ENCODE peak calls at places on chromosomes 1 and 21, in eight cellular contexts. One of them, this sample, is unnamed.

GRCh38 chr21:42564561-42564971 is 50.9 kb downstream of the SLC37A1 start:
- DNase-seq in GM23338: no peak
- DNase-seq in neural progenitor cell: no peak
- DNase-seq in OCI-LY7: no peak
- DNase-seq in SK-N-SH: no peak
- DNase-seq in PC-3: no peak
- DNase-seq in HCT116: no peak
- DNase-seq in MM.1S: no peak
- DNase-seq in this sample: no peak

GRCh38 chr1:206672011-206672688 is 12.6 kb upstream of the MAPKAPK2 start:
- DNase-seq in GM23338: no peak
- DNase-seq in HCT116: no peak
- DNase-seq in MM.1S: no peak
- DNase-seq in PC-3: no peak
- DNase-seq in OCI-LY7: no peak
- DNase-seq in neural progenitor cell: peak
- DNase-seq in SK-N-SH: no peak
- DNase-seq in this sample: peak

GRCh38 chr1:35243681-35244080 is 24.8 kb upstream of the ZMYM4 start:
- DNase-seq in HCT116: no peak
- DNase-seq in OCI-LY7: no peak
- DNase-seq in PC-3: peak
- DNase-seq in MM.1S: no peak
- DNase-seq in neural progenitor cell: no peak
- DNase-seq in SK-N-SH: no peak
- DNase-seq in GM23338: no peak
- DNase-seq in this sample: peak

GRCh38 chr1:160423966-160424365 is 23.6 kb downstream of the VANGL2 start:
- DNase-seq in HCT116: no peak
- DNase-seq in PC-3: no peak
- DNase-seq in MM.1S: no peak
- DNase-seq in GM23338: no peak
- DNase-seq in SK-N-SH: no peak
- DNase-seq in OCI-LY7: no peak
- DNase-seq in neural progenitor cell: no peak
- DNase-seq in this sample: no peak

GRCh38 chr1:3000671-3001470 is 20.4 kb upstream of the ACTRT2 start:
- DNase-seq in GM23338: no peak
- DNase-seq in neural progenitor cell: no peak
- DNase-seq in OCI-LY7: no peak
- DNase-seq in PC-3: no peak
- DNase-seq in MM.1S: no peak
- DNase-seq in SK-N-SH: no peak
- DNase-seq in HCT116: no peak
- DNase-seq in this sample: no peak

GRCh38 chr1:55623339-55623738 is 408.2 kb upstream of the USP24 start:
- DNase-seq in MM.1S: no peak
- DNase-seq in SK-N-SH: no peak
- DNase-seq in HCT116: no peak
- DNase-seq in neural progenitor cell: no peak
- DNase-seq in PC-3: no peak
- DNase-seq in OCI-LY7: no peak
- DNase-seq in GM23338: no peak
- DNase-seq in this sample: peak

GRCh38 chr1:48673725-48674124 is 103.0 kb downstream of the BEND5 start:
- DNase-seq in SK-N-SH: no peak
- DNase-seq in MM.1S: no peak
- DNase-seq in OCI-LY7: peak
- DNase-seq in neural progenitor cell: peak
- DNase-seq in PC-3: peak
- DNase-seq in GM23338: peak
- DNase-seq in HCT116: peak
- DNase-seq in this sample: peak

GRCh38 chr1:69157046-69157756 is 410.5 kb upstream of the LRRC7 start:
- DNase-seq in HCT116: no peak
- DNase-seq in SK-N-SH: no peak
- DNase-seq in PC-3: no peak
- DNase-seq in GM23338: peak
- DNase-seq in OCI-LY7: no peak
- DNase-seq in neural progenitor cell: no peak
- DNase-seq in MM.1S: no peak
- DNase-seq in this sample: no peak

GRCh38 chr1:59520194-59520593 is 223.3 kb downstream of the FGGY start:
- DNase-seq in OCI-LY7: no peak
- DNase-seq in GM23338: no peak
- DNase-seq in neural progenitor cell: no peak
- DNase-seq in PC-3: no peak
- DNase-seq in SK-N-SH: no peak
- DNase-seq in HCT116: no peak
- DNase-seq in MM.1S: no peak
- DNase-seq in this sample: no peak

GRCh38 chr1:14467112-14467511 is 131.4 kb upstream of the KAZN start:
- DNase-seq in MM.1S: no peak
- DNase-seq in PC-3: no peak
- DNase-seq in neural progenitor cell: no peak
- DNase-seq in SK-N-SH: no peak
- DNase-seq in OCI-LY7: no peak
- DNase-seq in GM23338: no peak
- DNase-seq in HCT116: no peak
- DNase-seq in this sample: no peak

GRCh38 chr1:164320780-164321683 is 238.0 kb upstream of the PBX1 start:
- DNase-seq in SK-N-SH: peak
- DNase-seq in MM.1S: no peak
- DNase-seq in GM23338: peak
- DNase-seq in neural progenitor cell: peak
- DNase-seq in PC-3: no peak
- DNase-seq in HCT116: no peak
- DNase-seq in OCI-LY7: no peak
- DNase-seq in this sample: peak

GRCh38 chr1:154419620-154420020 is 14.5 kb downstream of the IL6R start:
- DNase-seq in SK-N-SH: no peak
- DNase-seq in OCI-LY7: no peak
- DNase-seq in MM.1S: peak
- DNase-seq in neural progenitor cell: no peak
- DNase-seq in HCT116: no peak
- DNase-seq in PC-3: peak
- DNase-seq in GM23338: no peak
- DNase-seq in this sample: peak

DNA sequence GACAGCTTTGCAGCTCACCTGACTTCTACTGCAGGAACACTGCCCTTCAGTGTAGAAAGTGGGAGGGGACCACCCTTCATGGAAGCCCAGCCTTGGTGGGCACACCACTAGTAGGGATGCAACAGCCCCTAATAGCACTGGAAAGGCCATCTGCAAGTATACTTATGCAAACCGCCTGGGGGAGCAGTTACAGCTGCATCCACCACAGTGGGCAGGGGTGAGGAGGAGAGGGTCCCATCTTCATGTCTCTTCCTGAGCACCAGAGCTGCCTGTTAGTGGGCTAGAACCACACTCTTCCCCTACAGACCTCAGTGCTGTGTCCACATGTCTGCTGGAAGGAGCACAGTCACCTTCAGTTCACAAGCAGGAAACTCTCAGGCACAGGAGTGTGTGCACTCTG is 66.2 kb upstream of the LHX8 start:
- DNase-seq in SK-N-SH: no peak
- DNase-seq in PC-3: no peak
- DNase-seq in OCI-LY7: no peak
- DNase-seq in GM23338: peak
- DNase-seq in HCT116: no peak
- DNase-seq in MM.1S: no peak
- DNase-seq in neural progenitor cell: no peak
- DNase-seq in this sample: no peak
- TF ChIP-seq CTCF in SK-N-SH: no peak
- TF ChIP-seq CTCF in PC-3: no peak
- TF ChIP-seq CTCF in OCI-LY7: no peak
- TF ChIP-seq CTCF in GM23338: no peak
- TF ChIP-seq CTCF in HCT116: peak
- TF ChIP-seq CTCF in MM.1S: no peak
- TF ChIP-seq CTCF in neural progenitor cell: no peak
- TF ChIP-seq CTCF in this sample: no peak

GRCh38 chr21:31107151-31107785 is 69.0 kb upstream of the KRTAP19-8 start:
- DNase-seq in PC-3: no peak
- DNase-seq in HCT116: no peak
- DNase-seq in OCI-LY7: no peak
- DNase-seq in neural progenitor cell: no peak
- DNase-seq in SK-N-SH: no peak
- DNase-seq in MM.1S: no peak
- DNase-seq in GM23338: no peak
- DNase-seq in this sample: no peak

GRCh38 chr21:31108969-31109368 is 70.7 kb upstream of the KRTAP19-8 start:
- DNase-seq in neural progenitor cell: peak
- DNase-seq in OCI-LY7: peak
- DNase-seq in PC-3: peak
- DNase-seq in SK-N-SH: peak
- DNase-seq in GM23338: peak
- DNase-seq in HCT116: no peak
- DNase-seq in MM.1S: peak
- DNase-seq in this sample: no peak

GRCh38 chr21:31111093-31111492 is 72.8 kb upstream of the KRTAP19-8 start:
- DNase-seq in GM23338: no peak
- DNase-seq in MM.1S: no peak
- DNase-seq in neural progenitor cell: no peak
- DNase-seq in PC-3: no peak
- DNase-seq in HCT116: no peak
- DNase-seq in OCI-LY7: no peak
- DNase-seq in SK-N-SH: no peak
- DNase-seq in this sample: no peak

GRCh38 chr21:31107871-31108270 is 69.6 kb upstream of the KRTAP19-8 start:
- DNase-seq in GM23338: no peak
- DNase-seq in PC-3: no peak
- DNase-seq in OCI-LY7: peak
- DNase-seq in SK-N-SH: no peak
- DNase-seq in HCT116: no peak
- DNase-seq in neural progenitor cell: no peak
- DNase-seq in MM.1S: no peak
- DNase-seq in this sample: no peak

DNA sequence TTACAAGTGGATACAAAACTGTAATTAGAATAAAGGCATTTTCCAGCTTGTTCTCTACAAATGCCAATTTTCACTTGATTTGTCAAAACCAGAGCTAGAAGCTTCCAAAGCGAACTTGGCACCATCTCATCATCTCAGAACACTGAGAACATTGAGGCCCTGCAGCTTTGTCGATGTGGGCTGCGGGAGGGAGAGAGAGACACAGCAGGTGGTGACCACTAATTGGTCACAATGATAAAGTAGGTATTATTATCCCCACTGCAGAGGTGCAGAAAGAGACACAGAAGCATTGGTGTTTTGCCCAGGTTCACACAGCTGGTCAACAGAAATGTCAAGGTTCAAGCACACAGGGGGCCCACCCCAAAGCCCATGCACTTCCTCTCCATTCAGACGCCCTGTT is 72.2 kb upstream of the KRTAP19-8 start:
- DNase-seq in PC-3: no peak
- DNase-seq in HCT116: no peak
- DNase-seq in SK-N-SH: no peak
- DNase-seq in neural progenitor cell: no peak
- DNase-seq in OCI-LY7: no peak
- DNase-seq in GM23338: no peak
- DNase-seq in MM.1S: no peak
- DNase-seq in this sample: no peak
- TF ChIP-seq EZH2phosphoT487 in PC-3: no peak
- TF ChIP-seq EZH2phosphoT487 in HCT116: no peak
- TF ChIP-seq EZH2phosphoT487 in SK-N-SH: no peak
- TF ChIP-seq EZH2phosphoT487 in neural progenitor cell: no peak
- TF ChIP-seq EZH2phosphoT487 in OCI-LY7: no peak
- TF ChIP-seq EZH2phosphoT487 in GM23338: no peak
- TF ChIP-seq EZH2phosphoT487 in MM.1S: no peak
- TF ChIP-seq EZH2phosphoT487 in this sample: no peak

GRCh38 chr1:7372477-7373120 is 398.5 kb upstream of the VAMP3 start:
- DNase-seq in PC-3: no peak
- DNase-seq in HCT116: no peak
- DNase-seq in SK-N-SH: no peak
- DNase-seq in MM.1S: no peak
- DNase-seq in GM23338: no peak
- DNase-seq in OCI-LY7: no peak
- DNase-seq in neural progenitor cell: no peak
- DNase-seq in this sample: no peak
- H2AFZ ChIP-seq in PC-3: no peak
- H2AFZ ChIP-seq in HCT116: no peak
- H2AFZ ChIP-seq in SK-N-SH: no peak
- H2AFZ ChIP-seq in MM.1S: no peak
- H2AFZ ChIP-seq in GM23338: no peak
- H2AFZ ChIP-seq in OCI-LY7: no peak
- H2AFZ ChIP-seq in neural progenitor cell: no peak
- H2AFZ ChIP-seq in this sample: no peak

GRCh38 chr1:245087723-245088122 is 67.1 kb upstream of the KIF26B start:
- DNase-seq in OCI-LY7: no peak
- DNase-seq in HCT116: no peak
- DNase-seq in SK-N-SH: no peak
- DNase-seq in MM.1S: no peak
- DNase-seq in neural progenitor cell: no peak
- DNase-seq in GM23338: no peak
- DNase-seq in PC-3: no peak
- DNase-seq in this sample: no peak

GRCh38 chr1:245086389-245086969 is 68.3 kb upstream of the KIF26B start:
- DNase-seq in neural progenitor cell: no peak
- DNase-seq in GM23338: no peak
- DNase-seq in HCT116: no peak
- DNase-seq in MM.1S: no peak
- DNase-seq in OCI-LY7: no peak
- DNase-seq in SK-N-SH: no peak
- DNase-seq in PC-3: no peak
- DNase-seq in this sample: no peak

GRCh38 chr1:245084551-245084950 is 70.2 kb upstream of the KIF26B start:
- DNase-seq in neural progenitor cell: no peak
- DNase-seq in OCI-LY7: no peak
- DNase-seq in SK-N-SH: no peak
- DNase-seq in HCT116: no peak
- DNase-seq in PC-3: no peak
- DNase-seq in MM.1S: no peak
- DNase-seq in GM23338: no peak
- DNase-seq in this sample: no peak

GRCh38 chr1:245090491-245091090 is 64.2 kb upstream of the KIF26B start:
- DNase-seq in MM.1S: no peak
- DNase-seq in HCT116: no peak
- DNase-seq in neural progenitor cell: no peak
- DNase-seq in PC-3: no peak
- DNase-seq in SK-N-SH: no peak
- DNase-seq in GM23338: no peak
- DNase-seq in OCI-LY7: no peak
- DNase-seq in this sample: no peak

DNA sequence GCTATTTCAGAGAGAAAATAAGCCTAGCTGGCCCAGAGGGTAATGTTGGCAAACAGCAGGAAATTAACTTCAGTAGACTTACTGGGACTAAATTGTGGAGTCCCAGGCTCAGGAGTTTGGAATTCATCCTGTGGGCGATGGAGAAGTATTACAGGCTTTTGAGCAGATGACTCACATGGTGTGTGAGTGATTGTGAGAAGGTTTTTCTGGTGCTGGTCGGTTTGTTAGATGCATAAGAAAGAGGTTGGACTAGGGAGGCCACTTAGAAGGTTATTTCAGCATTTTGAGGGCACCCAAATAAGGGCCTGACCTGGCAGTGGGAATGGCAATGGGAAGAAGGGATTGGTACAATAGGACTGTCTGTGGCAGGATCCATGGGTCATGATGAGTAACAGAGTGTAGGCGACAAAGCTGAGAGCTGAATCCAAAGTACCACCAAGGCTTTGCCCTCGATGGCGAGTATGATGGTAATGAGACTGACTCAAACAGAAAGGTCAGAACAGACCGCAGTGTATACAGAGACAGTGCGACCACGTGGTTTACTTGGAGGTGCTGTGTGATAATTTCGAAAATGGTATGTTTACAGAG is 69.2 kb upstream of the KIF26B start:
- DNase-seq in GM23338: no peak
- DNase-seq in OCI-LY7: no peak
- DNase-seq in PC-3: peak
- DNase-seq in neural progenitor cell: no peak
- DNase-seq in MM.1S: no peak
- DNase-seq in SK-N-SH: no peak
- DNase-seq in HCT116: peak
- DNase-seq in this sample: peak
- TF ChIP-seq CTCF in GM23338: no peak
- TF ChIP-seq CTCF in OCI-LY7: no peak
- TF ChIP-seq CTCF in PC-3: no peak
- TF ChIP-seq CTCF in neural progenitor cell: no peak
- TF ChIP-seq CTCF in MM.1S: no peak
- TF ChIP-seq CTCF in SK-N-SH: no peak
- TF ChIP-seq CTCF in HCT116: no peak
- TF ChIP-seq CTCF in this sample: no peak

This sample was measured in hepatocyte.